ENCODE peak calls at places on chromosomes 16 and 17, in four cellular contexts. C, H, K and Q are unnamed samples. For H3K9me3, the result is how much of the 10 kb centered on the place peaks cover.

GRCh38 chr17:67800495-67800928 is 24.8 kb upstream of the BPTF start:
- DNase-seq in C (peak), H (peak), K (peak), Q (peak)

GRCh38 chr16:88854306-88855111 is 2.2 kb downstream of the GALNS start:
- DNase-seq in C (no peak), H (no peak), K (no peak), Q (no peak)

GRCh38 chr17:41631025-41631889 is 6.9 kb upstream of the KRT17 start:
- DNase-seq in C (no peak), H (no peak), K (no peak), Q (no peak)

GRCh38 chr16:89277049-89277448 is 59.5 kb downstream of the ZNF778 start:
- DNase-seq in C (no peak), H (no peak), K (no peak), Q (no peak)

GRCh38 chr16:86632206-86632605 is 53.9 kb downstream of the FOXL1 start:
- DNase-seq in C (no peak), H (no peak), K (no peak), Q (no peak)

GRCh38 chr16:79269211-79269863 is 331.2 kb downstream of the MAF start:
- DNase-seq in C (no peak), H (no peak), K (no peak), Q (no peak)

GRCh38 chr17:78616946-78617345 is 39.8 kb upstream of the DNAH17 start:
- DNase-seq in C (no peak), H (no peak), K (no peak), Q (no peak)

GRCh38 chr16:4323845-4324478 is 8.1 kb downstream of the GLIS2 start:
- DNase-seq in C (peak), H (peak), K (no peak), Q (no peak)

GRCh38 chr17:9729034-9729650 is 62.2 kb downstream of the DHRS7C start:
- DNase-seq in C (no peak), H (no peak), K (no peak), Q (peak)

GRCh38 chr17:7237761-7238417 is 1.4 kb downstream of the PHF23 start:
- DNase-seq in C (peak), H (peak), K (no peak), Q (no peak)

GRCh38 chr16:5670198-5670597 is 572.6 kb upstream of the EEF2KMT start:
- DNase-seq in C (no peak), H (no peak), K (no peak), Q (no peak)

GRCh38 chr17:65664296-65664695 is 102.8 kb upstream of the AXIN2 start:
- DNase-seq in C (no peak), H (no peak), K (no peak), Q (no peak)

GRCh38 chr17:57956311-57957119 is 1.3 kb upstream of the CUEDC1 start:
- DNase-seq in C (no peak), H (no peak), K (no peak), Q (no peak)

GRCh38 chr17:8976638-8977037 is 11.1 kb upstream of the PIK3R5 start:
- DNase-seq in C (no peak), H (no peak), K (no peak), Q (no peak)

GRCh38 chr17:80832266-80832676 is 159.4 kb upstream of the CHMP6 start:
- DNase-seq in C (no peak), H (peak), K (no peak), Q (peak)
- H3K4me3 ChIP-seq in C (peak), H (peak), K (peak), Q (no peak)

DNA sequence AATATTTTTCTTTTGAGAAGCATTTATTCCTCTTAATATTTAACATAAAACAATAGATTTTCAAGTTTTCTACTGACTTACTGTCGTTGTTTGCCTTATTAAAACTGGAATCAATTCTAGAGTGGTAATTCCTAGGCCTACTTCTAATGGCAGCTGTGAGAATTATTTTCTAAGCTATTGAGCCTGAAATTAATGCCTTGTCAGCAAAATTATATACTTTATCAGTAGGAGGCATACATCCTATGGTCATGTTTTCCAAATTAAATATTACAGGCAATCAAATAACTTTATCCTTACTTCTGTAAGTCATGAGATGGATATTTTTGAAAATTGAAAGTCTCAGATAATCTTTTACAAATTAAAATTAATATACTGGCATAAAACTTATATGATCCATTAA is 239.1 kb upstream of the CNTNAP4 start:
- DNase-seq in C (no peak), H (no peak), K (no peak), Q (no peak)
- H3K9me3 ChIP-seq in C (under half), H (under half), K (under half), Q (under half)

DNA sequence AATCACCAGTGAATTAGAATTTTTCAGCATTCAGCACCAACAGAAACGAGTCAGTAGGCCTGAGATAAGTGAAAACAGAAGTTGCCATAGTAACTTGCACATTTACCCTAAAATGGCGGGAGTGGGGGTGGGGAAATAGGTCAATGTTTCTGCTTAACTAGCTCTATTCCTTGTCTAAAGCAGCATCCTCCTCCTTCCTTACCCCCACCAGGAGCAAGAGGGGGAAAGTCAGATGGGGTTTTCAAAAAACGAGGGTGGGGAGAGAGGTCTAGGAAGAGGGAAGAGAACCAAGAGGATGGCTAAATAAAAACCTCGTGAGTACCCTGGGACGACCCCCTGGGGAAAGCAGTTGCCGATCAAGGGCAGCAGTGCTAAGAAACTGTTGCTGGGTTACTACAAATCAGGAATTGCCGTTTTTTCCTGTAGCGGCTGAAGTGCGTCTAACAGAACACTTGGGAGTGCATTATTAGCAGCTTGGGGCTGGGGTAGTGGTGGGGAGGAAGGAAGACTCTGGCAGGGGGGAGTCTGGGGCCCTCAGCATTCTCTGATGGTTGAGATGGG is 34.4 kb upstream of the MNT start:
- DNase-seq in C (no peak), H (no peak), K (no peak), Q (no peak)
- H3K4me3 ChIP-seq in C (no peak), H (no peak), K (no peak), Q (no peak)

DNA sequence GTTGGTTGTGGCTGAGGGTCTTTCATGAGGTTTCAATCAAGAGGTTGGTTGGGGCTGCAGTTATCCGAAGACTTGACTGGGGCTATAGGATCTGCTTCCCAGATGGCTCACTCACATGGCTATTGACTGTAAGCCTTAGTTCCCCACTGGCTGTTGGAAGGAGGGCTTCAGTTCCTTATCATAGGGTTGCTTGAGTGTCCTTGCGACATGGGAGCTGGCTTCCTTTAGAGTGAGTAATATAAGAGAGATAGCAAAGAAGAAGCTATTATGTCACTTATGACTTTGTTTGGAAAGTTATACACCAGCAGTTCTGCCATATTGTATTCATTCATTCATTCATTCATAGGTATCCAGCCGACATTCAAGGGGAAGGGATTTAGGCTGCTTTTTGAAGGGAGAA is 121.4 kb upstream of the WSCD1 start:
- DNase-seq in C (no peak), H (no peak), K (no peak), Q (no peak)
- H3K9me3 ChIP-seq in C (under half), H (under half), K (under half), Q (under half)

GRCh38 chr17:38731526-38732294 is 1.6 kb downstream of the CISD3 start:
- DNase-seq in C (no peak), H (no peak), K (no peak), Q (no peak)
- H3K4me3 ChIP-seq in C (peak), H (no peak), K (no peak), Q (no peak)

GRCh38 chr16:3187798-3188674 is at the start of gene OR1F1:
- DNase-seq in C (no peak), H (no peak), K (no peak), Q (no peak)
- H3K9me3 ChIP-seq in C (under half), H (under half), K (under half), Q (under half)

GRCh38 chr17:17179371-17179827 is 26.7 kb downstream of the PLD6 start:
- DNase-seq in C (no peak), H (no peak), K (no peak), Q (no peak)
- H3K4me3 ChIP-seq in C (no peak), H (no peak), K (no peak), Q (no peak)

GRCh38 chr17:54353789-54354525 is 531.2 kb downstream of the KIF2B start:
- DNase-seq in C (no peak), H (no peak), K (no peak), Q (no peak)
- H3K9me3 ChIP-seq in C (under half), H (under half), K (under half), Q (under half)